ENCODE peak calls at places on chromosomes 13 and 19, in seven cellular contexts. I is astrocyte of the hippocampus, N is NCI-H2171 treated with DMSO at 0.1 percent for 48 hours, B is lower leg skin, Q is endothelial cell of umbilical vein, V is H9, C is T47D. L is an unnamed sample.

GRCh38 chr19:50333737-50334617 is 4.8 kb upstream of the KCNC3 start:
- DNase-seq in N (peak; percentile 68), C (peak; percentile 45), Q (no peak), I (peak; percentile 89), B (no peak), V (peak; percentile 67), L (no peak)

GRCh38 chr19:39110263-39110967 is 15.2 kb upstream of the PAK4 start:
- DNase-seq in N (peak; percentile 75), I (peak; percentile 72), V (peak; percentile 55), Q (peak; percentile 28), C (peak; percentile 70), B (no peak), L (peak; percentile 69)

GRCh38 chr19:47322048-47322447 is 9.9 kb upstream of the C5AR2 start:
- DNase-seq in B (no peak), N (no peak), Q (no peak), C (no peak), V (no peak), I (no peak), L (no peak)

GRCh38 chr13:30932481-30933333 is at the start of gene TEX26:
- DNase-seq in I (peak; percentile 65), C (no peak), V (peak; percentile 88), Q (peak; percentile 38), N (no peak), B (no peak), L (no peak)

GRCh38 chr13:97843201-97843600 is 110.3 kb upstream of the IPO5 start:
- DNase-seq in Q (no peak), I (no peak), N (no peak), V (no peak), B (no peak), C (no peak), L (no peak)

GRCh38 chr19:17281391-17282304 is at the start of gene ANKLE1:
- DNase-seq in B (no peak), N (no peak), V (peak; percentile 77), C (no peak), Q (no peak), I (peak; percentile 54), L (no peak)

GRCh38 chr19:33501957-33502356 is 19.6 kb downstream of the PEPD start:
- DNase-seq in C (no peak), N (peak; percentile 88), B (no peak), Q (no peak), I (no peak), V (no peak), L (no peak)

GRCh38 chr19:3642987-3643386 is 16.4 kb upstream of the CACTIN start:
- DNase-seq in V (peak; percentile 73), B (no peak), I (no peak), C (peak; percentile 82), Q (peak; percentile 6), N (no peak), L (no peak)

GRCh38 chr19:52527954-52528326 is 472 bp downstream of the ZNF808 start:
- DNase-seq in I (no peak), V (peak; percentile 36), C (no peak), Q (no peak), B (no peak), N (no peak), L (no peak)

GRCh38 chr13:107743100-107743499 is 472.2 kb downstream of the LIG4 start:
- DNase-seq in N (no peak), B (no peak), C (no peak), I (no peak), V (no peak), Q (no peak), L (no peak)

GRCh38 chr13:97726664-97727235 is 226.7 kb upstream of the IPO5 start:
- DNase-seq in N (no peak), V (no peak), Q (no peak), I (peak; percentile 43), C (no peak), B (no peak), L (no peak)

GRCh38 chr13:101382086-101382485 is 34.2 kb downstream of the NALCN start:
- DNase-seq in V (no peak), C (no peak), Q (peak; percentile 24), I (no peak), B (no peak), N (no peak), L (no peak)

GRCh38 chr13:57629391-57629804 is 2.1 kb upstream of the PCDH17 start:
- DNase-seq in B (no peak), N (no peak), I (peak; percentile 40), V (no peak), C (no peak), Q (no peak), L (no peak)

GRCh38 chr19:6209233-6209632 is 70.5 kb downstream of the MLLT1 start:
- DNase-seq in Q (no peak), C (no peak), N (no peak), I (no peak), B (no peak), V (no peak), L (no peak)

GRCh38 chr13:29868581-29868980 is 18.2 kb upstream of the UBL3 start:
- DNase-seq in N (no peak), Q (no peak), V (no peak), C (no peak), B (no peak), I (no peak), L (no peak)

L was measured in T-cell.